ENCODE peak calls at places on chromosomes 5 and 9, in ten cellular contexts. R is breast epithelium, W is ovary, E is A549, A is stomach, B is spleen, G is uterus, K is transverse colon, U is testis, Y is HCT116. V is an unnamed sample.

GRCh38 chr5:175657593-175658271 is at the start of gene HRH2:
- DNase-seq in B (peak; percentile 89), A (peak; percentile 75), G (no peak), R (no peak), U (peak; percentile 27), W (no peak), Y (no peak), E (peak; percentile 60), K (peak; percentile 18), V (no peak)

GRCh38 chr9:90726215-90726614 is 75.4 kb upstream of the SYK start:
- DNase-seq in B (no peak), W (no peak), G (no peak), A (no peak), Y (no peak), K (no peak), U (no peak), E (no peak), R (no peak), V (no peak)

GRCh38 chr9:126471084-126471611 is 142.6 kb upstream of the LMX1B start:
- DNase-seq in G (no peak), A (peak; percentile 72), Y (no peak), R (peak; percentile 42), B (peak; percentile 91), K (peak; percentile 77), E (no peak), W (peak; percentile 44), U (peak; percentile 61), V (no peak)

GRCh38 chr9:116156621-116157314 is 3.2 kb downstream of the PAPPA start:
- DNase-seq in U (peak; percentile 65), W (peak; percentile 72), Y (no peak), B (no peak), K (peak; percentile 25), A (peak; percentile 43), R (no peak), E (peak; percentile 72), G (peak; percentile 80), V (no peak)

GRCh38 chr9:33443047-33443446 is 4.3 kb downstream of the AQP3 start:
- DNase-seq in Y (no peak), B (no peak), G (no peak), K (no peak), W (peak; percentile 57), R (peak; percentile 30), A (no peak), U (no peak), E (no peak), V (no peak)

GRCh38 chr9:16867571-16868311 is 2.7 kb downstream of the BNC2 start:
- DNase-seq in Y (no peak), U (no peak), A (no peak), E (no peak), R (no peak), G (peak; percentile 55), B (no peak), K (no peak), W (no peak), V (peak; percentile 40)

GRCh38 chr9:130741024-130741305 is 47.4 kb downstream of the EXOSC2 start:
- DNase-seq in A (no peak), K (no peak), E (no peak), W (no peak), B (no peak), U (no peak), R (no peak), G (no peak), Y (no peak), V (no peak)

GRCh38 chr5:2087980-2088379 is 205.3 kb upstream of the IRX4 start:
- DNase-seq in W (no peak), K (no peak), G (no peak), Y (no peak), R (no peak), B (no peak), E (no peak), U (no peak), A (no peak), V (no peak)

GRCh38 chr5:76358-77169 is 15.4 kb upstream of the PLEKHG4B start:
- DNase-seq in K (no peak), B (no peak), G (no peak), E (no peak), U (no peak), W (no peak), Y (no peak), R (no peak), A (no peak), V (no peak)

GRCh38 chr5:103780794-103781193 is 218.2 kb upstream of the NUDT12 start:
- DNase-seq in W (no peak), A (no peak), R (no peak), E (no peak), B (no peak), K (no peak), Y (no peak), U (no peak), G (no peak), V (no peak)

DNA sequence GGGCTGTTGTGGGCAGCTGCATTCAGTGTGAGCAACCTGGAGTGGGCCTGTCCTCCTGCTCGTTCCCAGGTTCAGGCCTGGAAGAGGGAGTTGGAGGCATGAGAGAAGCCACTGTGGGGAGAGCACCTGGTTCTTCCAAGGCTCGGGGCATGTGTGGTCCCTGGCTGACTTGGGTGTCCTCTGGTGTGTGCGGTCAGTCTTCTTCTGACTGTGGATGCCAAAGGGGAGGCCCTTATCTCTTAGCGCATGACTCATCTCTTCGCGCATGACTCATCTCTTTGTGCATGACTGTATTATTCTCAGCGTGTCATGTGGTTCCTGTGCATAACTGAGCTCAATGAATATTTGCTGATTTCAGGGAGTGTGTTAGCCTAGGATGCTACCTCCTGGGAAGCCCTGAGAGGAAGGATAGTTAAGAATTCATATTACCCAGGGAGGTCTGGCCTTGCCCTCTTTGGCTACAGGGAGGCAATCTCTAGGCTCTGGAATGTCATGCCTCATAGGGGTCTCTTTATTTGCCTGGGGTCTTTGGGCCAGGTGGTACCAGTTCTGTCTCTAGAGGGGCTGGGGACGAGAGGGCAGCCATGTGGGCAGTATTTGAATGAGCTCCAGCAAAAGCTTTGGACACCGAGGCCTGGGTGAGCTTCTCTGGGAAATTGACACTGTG is 188.7 kb downstream of the HSPA4 start:
- DNase-seq in A (peak; percentile 50), U (peak; percentile 55), Y (peak; percentile 90), K (no peak), W (no peak), R (peak; percentile 37), B (peak; percentile 40), G (peak; percentile 51), E (peak; percentile 95), V (peak; percentile 91)
- TF ChIP-seq POLR2A in A (no peak), U (no peak), Y (no peak), K (no peak), W (no peak), R (no peak), B (no peak), G (no peak), E (no peak), V (no peak)

GRCh38 chr9:111190352-111190751 is 139.7 kb downstream of the OR2K2 start:
- DNase-seq in B (no peak), R (no peak), Y (no peak), E (no peak), G (no peak), U (no peak), K (no peak), A (no peak), W (no peak), V (no peak)
- TF ChIP-seq POLR2A in B (no peak), R (no peak), Y (no peak), E (no peak), G (no peak), U (no peak), K (no peak), A (no peak), W (no peak), V (no peak)

GRCh38 chr9:113677569-113677968 is 198.5 kb upstream of the ZNF618 start:
- DNase-seq in W (no peak), E (no peak), R (no peak), A (no peak), K (no peak), Y (no peak), U (no peak), B (no peak), G (no peak), V (no peak)

GRCh38 chr9:113678119-113678861 is 197.8 kb upstream of the ZNF618 start:
- DNase-seq in B (no peak), R (no peak), G (no peak), W (no peak), E (no peak), A (no peak), Y (no peak), K (no peak), U (no peak), V (no peak)

GRCh38 chr9:113678874-113679273 is 197.2 kb upstream of the ZNF618 start:
- DNase-seq in B (no peak), K (no peak), E (no peak), W (no peak), R (no peak), G (no peak), Y (no peak), A (no peak), U (no peak), V (no peak)

GRCh38 chr9:113687107-113687679 is 188.9 kb upstream of the ZNF618 start:
- DNase-seq in W (no peak), G (no peak), B (no peak), Y (no peak), U (no peak), E (no peak), K (no peak), R (no peak), A (no peak), V (no peak)

DNA sequence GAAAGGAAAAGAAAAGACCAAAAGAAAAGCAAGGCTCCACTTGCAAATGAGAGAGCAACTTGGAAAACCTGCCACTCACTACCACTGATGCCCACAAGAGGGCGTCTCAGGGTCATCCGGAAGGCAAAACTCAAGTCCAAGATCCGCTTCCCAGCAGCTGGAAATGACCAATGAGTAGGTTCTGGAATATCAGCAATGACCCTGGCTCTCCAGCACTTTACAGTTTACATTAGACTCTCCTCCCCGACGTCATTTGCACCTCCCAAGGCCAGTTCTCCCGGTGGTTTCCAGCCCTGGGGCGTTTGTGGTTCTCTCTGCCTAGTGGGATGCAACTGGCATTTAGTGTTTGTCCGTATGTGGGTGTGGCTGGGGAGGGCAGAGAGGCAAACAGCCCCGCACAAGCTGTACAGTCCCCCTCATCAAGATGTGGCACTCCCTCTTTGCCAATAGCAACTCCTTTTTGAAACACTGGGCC is 193.8 kb upstream of the ZNF618 start:
- DNase-seq in R (peak; percentile 34), U (peak; percentile 89), G (peak; percentile 59), A (peak; percentile 86), W (peak; percentile 84), E (peak; percentile 84), B (no peak), Y (peak; percentile 83), K (peak; percentile 70), V (peak; percentile 76)
- TF ChIP-seq POLR2A in R (no peak), U (no peak), G (no peak), A (no peak), W (no peak), E (no peak), B (no peak), Y (no peak), K (no peak), V (no peak)

DNA sequence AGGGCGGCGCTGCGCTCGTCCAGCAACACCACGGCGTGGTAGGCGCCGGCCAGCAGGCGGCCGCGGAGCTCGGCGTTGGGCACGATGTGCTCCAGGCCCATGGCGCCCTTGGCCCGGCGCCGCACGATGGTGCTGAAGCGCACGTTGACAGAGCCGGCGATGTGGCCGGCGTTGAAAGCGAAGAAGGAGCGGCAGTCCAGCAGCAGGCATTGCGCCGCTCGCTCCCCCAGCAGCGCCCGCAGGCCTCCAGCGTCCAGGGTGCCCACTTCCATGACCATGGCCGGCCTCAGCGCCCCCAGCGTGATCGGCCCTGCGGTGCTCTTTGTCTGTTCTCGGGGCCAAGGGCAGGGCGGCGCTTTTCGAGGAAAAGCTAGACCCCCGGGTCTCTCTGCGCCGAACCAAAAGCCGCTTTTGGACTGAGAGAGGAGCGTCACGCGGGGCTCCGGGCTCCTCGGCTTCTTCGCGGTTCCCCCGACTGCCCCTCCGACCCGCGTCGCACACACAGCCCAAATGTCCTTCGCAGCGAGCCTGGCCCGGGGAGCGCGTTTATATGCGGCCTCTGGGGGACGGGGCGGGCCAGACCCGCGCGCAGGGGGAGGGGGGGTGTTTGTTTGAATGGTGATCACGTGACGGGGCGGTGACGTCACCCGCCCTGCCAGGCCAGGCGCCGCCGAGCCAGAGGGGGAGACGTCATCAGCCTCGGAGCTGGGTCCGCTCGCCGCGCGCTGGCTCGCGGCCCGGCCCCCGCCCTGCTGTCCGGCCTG is at the start of gene DUSP1:
- DNase-seq in B (peak; percentile 100), E (peak; percentile 92), A (peak; percentile 100), U (peak; percentile 100), Y (peak; percentile 89), W (peak; percentile 100), R (peak; percentile 99), G (peak; percentile 100), K (peak; percentile 99), V (peak; percentile 95)
- TF ChIP-seq POLR2A in B (peak; percentile 98), E (peak; percentile 99), A (peak; percentile 100), U (peak; percentile 99), Y (peak; percentile 97), W (no peak), R (peak; percentile 100), G (peak; percentile 99), K (peak; percentile 100), V (peak; percentile 99)